ENCODE peak calls at places on chromosome X, in seven cellular contexts. One of them, this sample, is unnamed.

GRCh38 chrX:45849261-45849660 is 648.6 kb upstream of the DIPK2B start:
- DNase-seq in HCT116: peak; percentile 57
- DNase-seq in H1: no peak
- DNase-seq in GM12878: no peak
- DNase-seq in K562: peak; percentile 3
- DNase-seq in HepG2: peak; percentile 61
- DNase-seq in SK-N-SH: peak; percentile 26
- DNase-seq in this sample: peak; percentile 65

GRCh38 chrX:136780241-136780640 is 491 bp downstream of the ARHGEF6 start:
- DNase-seq in HCT116: no peak
- DNase-seq in K562: no peak
- DNase-seq in GM12878: no peak
- DNase-seq in SK-N-SH: no peak
- DNase-seq in H1: no peak
- DNase-seq in HepG2: no peak
- DNase-seq in this sample: no peak

GRCh38 chrX:1452497-1453389 is at the start of gene ASMTL:
- DNase-seq in SK-N-SH: peak; percentile 99
- DNase-seq in H1: peak; percentile 100
- DNase-seq in HCT116: peak; percentile 91
- DNase-seq in HepG2: peak; percentile 93
- DNase-seq in GM12878: peak; percentile 91
- DNase-seq in K562: peak; percentile 96
- DNase-seq in this sample: peak; percentile 88

GRCh38 chrX:56812515-56813105 is 83.6 kb downstream of the NBDY start:
- DNase-seq in HCT116: no peak
- DNase-seq in K562: peak; percentile 2
- DNase-seq in HepG2: no peak
- DNase-seq in H1: no peak
- DNase-seq in GM12878: peak; percentile 56
- DNase-seq in SK-N-SH: no peak
- DNase-seq in this sample: no peak

GRCh38 chrX:7941390-7942042 is 14.3 kb upstream of the PNPLA4 start:
- DNase-seq in SK-N-SH: no peak
- DNase-seq in K562: no peak
- DNase-seq in GM12878: no peak
- DNase-seq in H1: no peak
- DNase-seq in HCT116: no peak
- DNase-seq in HepG2: peak; percentile 3
- DNase-seq in this sample: peak; percentile 22

GRCh38 chrX:49761481-49761880 is 65.7 kb upstream of the PAGE1 start:
- DNase-seq in SK-N-SH: no peak
- DNase-seq in HCT116: no peak
- DNase-seq in HepG2: peak; percentile 23
- DNase-seq in K562: peak; percentile 20
- DNase-seq in H1: no peak
- DNase-seq in GM12878: no peak
- DNase-seq in this sample: no peak

GRCh38 chrX:9902651-9903050 is 64.5 kb upstream of the CLDN34 start:
- DNase-seq in H1: no peak
- DNase-seq in K562: no peak
- DNase-seq in HCT116: no peak
- DNase-seq in HepG2: no peak
- DNase-seq in SK-N-SH: no peak
- DNase-seq in GM12878: no peak
- DNase-seq in this sample: no peak

GRCh38 chrX:134737061-134737460 is 78.8 kb upstream of the PLAC1 start:
- DNase-seq in HCT116: no peak
- DNase-seq in K562: no peak
- DNase-seq in HepG2: no peak
- DNase-seq in SK-N-SH: no peak
- DNase-seq in GM12878: no peak
- DNase-seq in H1: no peak
- DNase-seq in this sample: no peak

GRCh38 chrX:134713618-134714107 is 55.4 kb upstream of the PLAC1 start:
- DNase-seq in H1: no peak
- DNase-seq in HCT116: no peak
- DNase-seq in SK-N-SH: no peak
- DNase-seq in GM12878: no peak
- DNase-seq in K562: no peak
- DNase-seq in HepG2: no peak
- DNase-seq in this sample: no peak

GRCh38 chrX:1554469-1555210 is 17.7 kb upstream of the P2RY8 start:
- DNase-seq in HepG2: no peak
- DNase-seq in K562: no peak
- DNase-seq in H1: no peak
- DNase-seq in SK-N-SH: no peak
- DNase-seq in HCT116: no peak
- DNase-seq in GM12878: no peak
- DNase-seq in this sample: no peak

GRCh38 chrX:70168238-70169188 is 8.8 kb upstream of the DGAT2L6 start:
- DNase-seq in HCT116: peak; percentile 3
- DNase-seq in GM12878: no peak
- DNase-seq in H1: no peak
- DNase-seq in K562: peak; percentile 48
- DNase-seq in HepG2: peak; percentile 25
- DNase-seq in SK-N-SH: no peak
- DNase-seq in this sample: no peak

GRCh38 chrX:79146552-79147390 is 2.3 kb downstream of the GPR174 start:
- DNase-seq in SK-N-SH: no peak
- DNase-seq in HCT116: no peak
- DNase-seq in HepG2: no peak
- DNase-seq in H1: no peak
- DNase-seq in K562: no peak
- DNase-seq in GM12878: peak; percentile 45
- DNase-seq in this sample: no peak

GRCh38 chrX:109312757-109313156 is 169.1 kb downstream of the GUCY2F start:
- DNase-seq in H1: no peak
- DNase-seq in K562: peak; percentile 4
- DNase-seq in HepG2: no peak
- DNase-seq in HCT116: no peak
- DNase-seq in SK-N-SH: no peak
- DNase-seq in GM12878: no peak
- DNase-seq in this sample: no peak

GRCh38 chrX:153727108-153727931 is 2.7 kb downstream of the ABCD1 start:
- DNase-seq in K562: no peak
- DNase-seq in SK-N-SH: no peak
- DNase-seq in HCT116: no peak
- DNase-seq in GM12878: no peak
- DNase-seq in H1: no peak
- DNase-seq in HepG2: peak; percentile 43
- DNase-seq in this sample: peak; percentile 33

GRCh38 chrX:121356139-121356849 is 308.9 kb downstream of the GLUD2 start:
- DNase-seq in K562: no peak
- DNase-seq in H1: no peak
- DNase-seq in HepG2: no peak
- DNase-seq in GM12878: no peak
- DNase-seq in SK-N-SH: no peak
- DNase-seq in HCT116: no peak
- DNase-seq in this sample: no peak

GRCh38 chrX:119512145-119512800 is 44.0 kb downstream of the SLC25A5 start:
- DNase-seq in HCT116: peak; percentile 48
- DNase-seq in SK-N-SH: peak; percentile 80
- DNase-seq in GM12878: no peak
- DNase-seq in K562: peak; percentile 78
- DNase-seq in HepG2: peak; percentile 75
- DNase-seq in H1: no peak
- DNase-seq in this sample: peak; percentile 77

GRCh38 chrX:67610282-67610681 is 66.5 kb downstream of the AR start:
- DNase-seq in SK-N-SH: no peak
- DNase-seq in HepG2: no peak
- DNase-seq in H1: no peak
- DNase-seq in HCT116: no peak
- DNase-seq in GM12878: no peak
- DNase-seq in K562: no peak
- DNase-seq in this sample: no peak

GRCh38 chrX:24229400-24229879 is 79.9 kb downstream of the ZFX start:
- DNase-seq in K562: peak; percentile 13
- DNase-seq in GM12878: no peak
- DNase-seq in H1: no peak
- DNase-seq in HCT116: no peak
- DNase-seq in SK-N-SH: no peak
- DNase-seq in HepG2: no peak
- DNase-seq in this sample: no peak

GRCh38 chrX:701673-702072 is 71.1 kb downstream of the SHOX start:
- DNase-seq in K562: no peak
- DNase-seq in HepG2: no peak
- DNase-seq in H1: no peak
- DNase-seq in GM12878: no peak
- DNase-seq in HCT116: no peak
- DNase-seq in SK-N-SH: no peak
- DNase-seq in this sample: no peak

GRCh38 chrX:77691916-77692315 is 94.1 kb downstream of the ATRX start:
- DNase-seq in SK-N-SH: no peak
- DNase-seq in HCT116: no peak
- DNase-seq in H1: no peak
- DNase-seq in GM12878: no peak
- DNase-seq in HepG2: no peak
- DNase-seq in K562: no peak
- DNase-seq in this sample: no peak

GRCh38 chrX:84162401-84162800 is 25.6 kb downstream of the RPS6KA6 start:
- DNase-seq in HCT116: no peak
- DNase-seq in H1: no peak
- DNase-seq in HepG2: no peak
- DNase-seq in GM12878: no peak
- DNase-seq in K562: no peak
- DNase-seq in SK-N-SH: no peak
- DNase-seq in this sample: no peak

GRCh38 chrX:46979340-46979739 is 67.1 kb downstream of the JADE3 start:
- DNase-seq in HepG2: no peak
- DNase-seq in GM12878: no peak
- DNase-seq in SK-N-SH: no peak
- DNase-seq in H1: no peak
- DNase-seq in K562: no peak
- DNase-seq in HCT116: peak; percentile 13
- DNase-seq in this sample: no peak

GRCh38 chrX:74420194-74421035 is 878 bp upstream of the SLC16A2 start:
- DNase-seq in GM12878: no peak
- DNase-seq in HCT116: no peak
- DNase-seq in H1: peak; percentile 68
- DNase-seq in HepG2: no peak
- DNase-seq in SK-N-SH: peak; percentile 78
- DNase-seq in K562: no peak
- DNase-seq in this sample: peak; percentile 55

GRCh38 chrX:55109304-55109703 is 20.5 kb downstream of the PAGE2 start:
- DNase-seq in SK-N-SH: no peak
- DNase-seq in HepG2: no peak
- DNase-seq in H1: no peak
- DNase-seq in GM12878: no peak
- DNase-seq in HCT116: no peak
- DNase-seq in K562: no peak
- DNase-seq in this sample: peak; percentile 5

GRCh38 chrX:10496345-10496965 is 123.9 kb downstream of the MID1 start:
- DNase-seq in H1: no peak
- DNase-seq in K562: no peak
- DNase-seq in HCT116: no peak
- DNase-seq in GM12878: no peak
- DNase-seq in HepG2: no peak
- DNase-seq in SK-N-SH: peak; percentile 46
- DNase-seq in this sample: no peak

GRCh38 chrX:50723006-50723405 is 91.0 kb downstream of the SHROOM4 start:
- DNase-seq in K562: no peak
- DNase-seq in GM12878: no peak
- DNase-seq in HepG2: no peak
- DNase-seq in HCT116: no peak
- DNase-seq in H1: no peak
- DNase-seq in SK-N-SH: no peak
- DNase-seq in this sample: no peak

GRCh38 chrX:115690554-115691216 is 129.7 kb downstream of the PLS3 start:
- DNase-seq in SK-N-SH: peak; percentile 64
- DNase-seq in H1: peak; percentile 63
- DNase-seq in K562: peak; percentile 35
- DNase-seq in HCT116: peak; percentile 37
- DNase-seq in HepG2: peak; percentile 19
- DNase-seq in GM12878: peak; percentile 23
- DNase-seq in this sample: peak; percentile 60
- TF ChIP-seq JUND in SK-N-SH: no peak
- TF ChIP-seq JUND in H1: peak; percentile 18
- TF ChIP-seq JUND in K562: no peak
- TF ChIP-seq JUND in HCT116: no peak
- TF ChIP-seq JUND in HepG2: no peak
- TF ChIP-seq JUND in GM12878: no peak
- TF ChIP-seq JUND in this sample: no peak

DNA sequence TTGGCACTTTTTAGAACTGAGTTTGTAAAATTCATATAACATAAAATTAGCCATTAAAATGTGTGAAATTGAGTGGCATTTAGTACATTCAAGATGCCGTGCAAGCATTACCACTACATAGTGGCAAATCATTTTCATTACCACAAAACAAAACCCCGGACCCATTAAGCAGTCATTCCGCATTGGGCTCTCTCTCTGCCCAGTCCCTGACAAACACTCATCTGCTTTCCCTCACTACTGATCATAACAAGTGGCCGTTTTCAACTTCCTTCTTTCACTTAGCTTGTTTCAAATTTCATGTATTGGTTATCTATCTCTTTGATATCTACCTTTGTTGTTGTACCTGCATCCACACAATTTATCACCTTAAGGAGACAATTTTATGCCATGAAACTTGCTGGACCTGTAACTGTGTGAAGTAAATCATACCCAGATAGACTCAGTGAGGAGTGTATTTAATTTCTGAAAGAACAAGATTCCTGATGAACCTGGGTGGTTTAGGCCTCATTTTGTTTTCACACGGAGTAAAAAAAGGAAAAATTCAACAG is 202.1 kb downstream of the OR13H1 start:
- DNase-seq in HCT116: no peak
- DNase-seq in H1: no peak
- DNase-seq in SK-N-SH: no peak
- DNase-seq in GM12878: peak; percentile 56
- DNase-seq in K562: no peak
- DNase-seq in HepG2: no peak
- DNase-seq in this sample: no peak
- TF ChIP-seq JUND in HCT116: no peak
- TF ChIP-seq JUND in H1: no peak
- TF ChIP-seq JUND in SK-N-SH: no peak
- TF ChIP-seq JUND in GM12878: no peak
- TF ChIP-seq JUND in K562: no peak
- TF ChIP-seq JUND in HepG2: no peak
- TF ChIP-seq JUND in this sample: no peak

GRCh38 chrX:118047446-118048186 is 69.0 kb downstream of the KLHL13 start:
- DNase-seq in GM12878: no peak
- DNase-seq in HCT116: no peak
- DNase-seq in SK-N-SH: no peak
- DNase-seq in HepG2: no peak
- DNase-seq in H1: no peak
- DNase-seq in K562: no peak
- DNase-seq in this sample: no peak
- TF ChIP-seq JUND in GM12878: no peak
- TF ChIP-seq JUND in HCT116: no peak
- TF ChIP-seq JUND in SK-N-SH: no peak
- TF ChIP-seq JUND in HepG2: no peak
- TF ChIP-seq JUND in H1: no peak
- TF ChIP-seq JUND in K562: no peak
- TF ChIP-seq JUND in this sample: no peak

DNA sequence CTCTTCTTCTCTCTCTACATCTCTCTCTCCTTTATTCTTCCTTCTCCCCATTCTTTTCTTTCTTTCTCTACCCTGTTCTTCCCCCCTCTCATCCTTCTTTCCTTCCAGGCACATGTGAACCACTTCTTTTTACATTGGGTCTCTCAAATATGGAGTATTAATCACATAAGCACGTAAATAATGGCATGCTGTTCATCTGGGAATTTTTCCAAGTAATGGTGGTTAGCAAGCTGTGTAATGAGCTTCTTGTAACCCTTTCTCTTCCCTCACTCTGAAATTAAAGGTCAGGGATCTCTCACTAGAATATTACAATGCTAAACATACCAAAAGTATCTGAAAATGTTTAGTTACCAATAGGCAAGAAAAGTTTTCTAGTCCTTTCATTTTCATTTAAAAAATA is 239.9 kb upstream of the TEX13A start:
- DNase-seq in SK-N-SH: no peak
- DNase-seq in HepG2: no peak
- DNase-seq in GM12878: no peak
- DNase-seq in H1: no peak
- DNase-seq in HCT116: no peak
- DNase-seq in K562: no peak
- DNase-seq in this sample: no peak
- TF ChIP-seq JUND in SK-N-SH: no peak
- TF ChIP-seq JUND in HepG2: no peak
- TF ChIP-seq JUND in GM12878: no peak
- TF ChIP-seq JUND in H1: no peak
- TF ChIP-seq JUND in HCT116: no peak
- TF ChIP-seq JUND in K562: no peak
- TF ChIP-seq JUND in this sample: no peak

This sample was measured in T47D.